ENCODE peak calls at places on chromosome 3, in eight cellular contexts. One of them, this sample, is unnamed.
A peak's percentile ranks its signal among the peaks of the same experiment; 100 is the strongest.

GRCh38 chr3:196740476-196741400 is 1.1 kb downstream of the PAK2 start:
- DNase-seq in astrocyte: peak; percentile 48
- DNase-seq in heart right ventricle: no peak
- DNase-seq in DND-41: peak; percentile 22
- DNase-seq in tibial artery: no peak
- DNase-seq in neural progenitor cell: peak; percentile 69
- DNase-seq in IMR-90: peak; percentile 56
- DNase-seq in body of pancreas: no peak
- DNase-seq in this sample: peak; percentile 60

GRCh38 chr3:34361921-34362320 is 563.5 kb downstream of the PDCD6IP start:
- DNase-seq in tibial artery: no peak
- DNase-seq in body of pancreas: no peak
- DNase-seq in IMR-90: no peak
- DNase-seq in neural progenitor cell: no peak
- DNase-seq in astrocyte: no peak
- DNase-seq in heart right ventricle: no peak
- DNase-seq in DND-41: no peak
- DNase-seq in this sample: no peak

GRCh38 chr3:101629219-101629618 is 47.7 kb downstream of the ZBTB11 start:
- DNase-seq in tibial artery: no peak
- DNase-seq in heart right ventricle: no peak
- DNase-seq in IMR-90: no peak
- DNase-seq in astrocyte: no peak
- DNase-seq in DND-41: no peak
- DNase-seq in neural progenitor cell: no peak
- DNase-seq in body of pancreas: no peak
- DNase-seq in this sample: no peak

GRCh38 chr3:100538339-100538706 is 45.9 kb downstream of the TMEM45A start:
- DNase-seq in neural progenitor cell: no peak
- DNase-seq in IMR-90: peak; percentile 56
- DNase-seq in astrocyte: no peak
- DNase-seq in tibial artery: no peak
- DNase-seq in body of pancreas: no peak
- DNase-seq in heart right ventricle: no peak
- DNase-seq in DND-41: no peak
- DNase-seq in this sample: no peak

GRCh38 chr3:184907941-184908649 is 96.1 kb downstream of the VPS8 start:
- DNase-seq in body of pancreas: no peak
- DNase-seq in astrocyte: no peak
- DNase-seq in DND-41: no peak
- DNase-seq in IMR-90: no peak
- DNase-seq in tibial artery: no peak
- DNase-seq in neural progenitor cell: peak; percentile 36
- DNase-seq in heart right ventricle: peak; percentile 17
- DNase-seq in this sample: no peak

GRCh38 chr3:112688819-112689218 is 47.9 kb upstream of the CCDC80 start:
- DNase-seq in heart right ventricle: no peak
- DNase-seq in neural progenitor cell: no peak
- DNase-seq in tibial artery: no peak
- DNase-seq in body of pancreas: no peak
- DNase-seq in DND-41: no peak
- DNase-seq in IMR-90: no peak
- DNase-seq in astrocyte: peak; percentile 52
- DNase-seq in this sample: no peak

GRCh38 chr3:187967982-187968381 is 186.0 kb upstream of the LPP start:
- DNase-seq in IMR-90: peak; percentile 45
- DNase-seq in body of pancreas: no peak
- DNase-seq in heart right ventricle: no peak
- DNase-seq in tibial artery: no peak
- DNase-seq in DND-41: no peak
- DNase-seq in neural progenitor cell: no peak
- DNase-seq in astrocyte: no peak
- DNase-seq in this sample: no peak

GRCh38 chr3:141399979-141400971 is 32.0 kb downstream of the ZBTB38 start:
- DNase-seq in heart right ventricle: no peak
- DNase-seq in astrocyte: no peak
- DNase-seq in IMR-90: no peak
- DNase-seq in tibial artery: no peak
- DNase-seq in body of pancreas: no peak
- DNase-seq in DND-41: no peak
- DNase-seq in neural progenitor cell: peak; percentile 64
- DNase-seq in this sample: no peak

GRCh38 chr3:149610351-149611105 is 47.3 kb downstream of the WWTR1 start:
- DNase-seq in tibial artery: peak; percentile 72
- DNase-seq in neural progenitor cell: no peak
- DNase-seq in IMR-90: peak; percentile 50
- DNase-seq in DND-41: no peak
- DNase-seq in astrocyte: no peak
- DNase-seq in body of pancreas: no peak
- DNase-seq in heart right ventricle: peak; percentile 45
- DNase-seq in this sample: no peak

GRCh38 chr3:144553301-144553700 is 581.7 kb downstream of the DIPK2A start:
- DNase-seq in heart right ventricle: no peak
- DNase-seq in body of pancreas: no peak
- DNase-seq in IMR-90: no peak
- DNase-seq in neural progenitor cell: peak; percentile 27
- DNase-seq in astrocyte: no peak
- DNase-seq in tibial artery: no peak
- DNase-seq in DND-41: no peak
- DNase-seq in this sample: no peak

GRCh38 chr3:16090013-16090412 is 84.5 kb upstream of the GALNT15 start:
- DNase-seq in IMR-90: peak; percentile 99
- DNase-seq in heart right ventricle: no peak
- DNase-seq in neural progenitor cell: no peak
- DNase-seq in body of pancreas: no peak
- DNase-seq in astrocyte: peak; percentile 99
- DNase-seq in DND-41: no peak
- DNase-seq in tibial artery: no peak
- DNase-seq in this sample: no peak

GRCh38 chr3:31546725-31547124 is 14.0 kb downstream of the STT3B start:
- DNase-seq in body of pancreas: no peak
- DNase-seq in heart right ventricle: no peak
- DNase-seq in DND-41: no peak
- DNase-seq in neural progenitor cell: no peak
- DNase-seq in astrocyte: no peak
- DNase-seq in tibial artery: no peak
- DNase-seq in IMR-90: no peak
- DNase-seq in this sample: no peak

DNA sequence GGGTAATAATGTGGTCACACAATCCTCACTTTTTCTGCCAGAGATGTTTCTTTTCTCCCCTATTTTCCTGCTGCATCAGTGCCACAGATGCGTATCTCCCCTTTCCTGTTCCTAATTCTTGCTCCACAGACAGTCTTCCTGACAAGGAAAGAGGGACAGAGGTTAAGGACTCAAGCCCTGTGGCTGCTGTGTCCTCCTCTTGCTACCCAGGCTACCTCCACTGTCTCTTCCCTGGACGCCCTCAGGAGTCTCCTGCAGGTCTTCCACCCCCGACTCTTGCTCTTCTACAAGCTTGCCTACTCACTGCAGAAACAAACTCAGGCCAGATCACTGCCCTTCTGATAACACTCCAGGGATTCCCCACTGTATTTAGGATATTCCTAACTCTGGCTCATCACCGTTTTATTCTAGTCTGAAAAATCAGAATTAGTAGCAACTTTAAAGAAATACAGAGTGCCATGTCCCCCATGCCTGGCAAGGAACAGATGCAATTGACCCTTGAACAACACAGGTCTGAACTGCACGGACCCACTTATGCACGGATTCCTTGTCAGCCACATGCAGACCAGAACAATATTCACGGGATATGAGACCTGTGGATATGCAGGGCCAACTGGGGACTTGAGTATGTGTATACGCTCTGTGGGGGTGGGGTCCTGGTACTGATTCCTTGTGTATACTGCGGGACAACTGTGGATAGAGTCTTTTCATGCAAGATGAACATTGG is 151.8 kb downstream of the GHSR start:
- DNase-seq in IMR-90: no peak
- DNase-seq in astrocyte: no peak
- DNase-seq in DND-41: no peak
- DNase-seq in body of pancreas: no peak
- DNase-seq in tibial artery: no peak
- DNase-seq in neural progenitor cell: no peak
- DNase-seq in heart right ventricle: no peak
- DNase-seq in this sample: no peak
- H3K27ac ChIP-seq in IMR-90: no peak overlapping the region
- H3K27ac ChIP-seq in astrocyte: no peak overlapping the region
- H3K27ac ChIP-seq in DND-41: no peak overlapping the region
- H3K27ac ChIP-seq in body of pancreas: no peak overlapping the region
- H3K27ac ChIP-seq in tibial artery: no peak overlapping the region
- H3K27ac ChIP-seq in neural progenitor cell: no peak overlapping the region
- H3K27ac ChIP-seq in heart right ventricle: no peak overlapping the region
- H3K27ac ChIP-seq in this sample: no peak overlapping the region

DNA sequence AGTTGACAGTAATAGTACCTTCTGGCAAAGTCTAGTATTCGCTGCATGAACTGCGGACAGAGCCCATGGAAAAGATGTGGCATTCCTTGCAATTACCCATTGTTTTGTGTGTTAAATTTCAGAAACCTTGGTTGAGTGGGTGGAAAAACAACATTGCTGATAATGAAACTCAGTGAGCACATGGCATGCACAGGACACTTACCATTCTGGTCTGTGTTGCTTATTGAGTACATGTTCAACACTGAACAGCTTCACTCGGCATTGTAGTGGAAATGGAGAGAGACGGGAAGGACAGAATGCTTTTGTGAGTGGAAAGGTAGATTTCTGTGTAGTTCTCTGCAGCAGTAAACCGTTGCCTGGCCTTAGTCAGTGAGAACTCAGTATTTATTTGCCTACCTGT is 165.3 kb downstream of the FNDC3B start:
- DNase-seq in neural progenitor cell: no peak
- DNase-seq in DND-41: no peak
- DNase-seq in IMR-90: no peak
- DNase-seq in body of pancreas: no peak
- DNase-seq in tibial artery: no peak
- DNase-seq in astrocyte: peak; percentile 55
- DNase-seq in heart right ventricle: no peak
- DNase-seq in this sample: no peak
- H3K4me1 ChIP-seq in neural progenitor cell: peaks cover 25% of the 10 kb centered on the region
- H3K4me1 ChIP-seq in DND-41: no peaks in the 10 kb centered on the region
- H3K4me1 ChIP-seq in IMR-90: peaks cover 27% of the 10 kb centered on the region
- H3K4me1 ChIP-seq in body of pancreas: peaks cover 69% of the 10 kb centered on the region
- H3K4me1 ChIP-seq in tibial artery: no peaks in the 10 kb centered on the region
- H3K4me1 ChIP-seq in astrocyte: peaks cover 71% of the 10 kb centered on the region
- H3K4me1 ChIP-seq in heart right ventricle: peaks cover 11% of the 10 kb centered on the region
- H3K4me1 ChIP-seq in this sample: no peaks in the 10 kb centered on the region

DNA sequence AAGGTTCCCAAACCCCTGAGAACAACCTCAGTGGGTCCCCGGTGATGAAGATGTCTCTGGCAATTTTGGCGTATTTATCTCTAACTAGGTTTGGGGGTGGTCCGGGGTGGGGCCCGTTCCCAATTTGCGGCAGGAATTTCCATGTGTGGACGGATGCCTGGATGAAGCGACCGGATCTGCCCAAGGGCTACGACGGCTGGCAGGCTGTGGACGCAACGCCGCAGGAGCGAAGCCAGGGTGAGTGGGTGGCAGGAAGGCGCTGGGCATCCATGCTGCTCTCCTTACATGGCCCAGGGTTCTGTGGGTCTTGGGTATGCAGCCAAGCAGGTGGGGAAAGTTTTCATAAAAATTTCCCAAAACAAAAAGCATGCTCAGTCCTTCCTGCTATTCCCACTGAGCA is 29.3 kb downstream of the TGM4 start:
- DNase-seq in DND-41: no peak
- DNase-seq in body of pancreas: no peak
- DNase-seq in neural progenitor cell: no peak
- DNase-seq in heart right ventricle: no peak
- DNase-seq in IMR-90: no peak
- DNase-seq in tibial artery: no peak
- DNase-seq in astrocyte: no peak
- DNase-seq in this sample: no peak
- H3K36me3 ChIP-seq in DND-41: no peaks in the 10 kb centered on the region
- H3K36me3 ChIP-seq in body of pancreas: no peaks in the 10 kb centered on the region
- H3K36me3 ChIP-seq in neural progenitor cell: no peaks in the 10 kb centered on the region
- H3K36me3 ChIP-seq in heart right ventricle: no peaks in the 10 kb centered on the region
- H3K36me3 ChIP-seq in IMR-90: no peaks in the 10 kb centered on the region
- H3K36me3 ChIP-seq in tibial artery: no peaks in the 10 kb centered on the region
- H3K36me3 ChIP-seq in astrocyte: no peaks in the 10 kb centered on the region
- H3K36me3 ChIP-seq in this sample: no peaks in the 10 kb centered on the region

DNA sequence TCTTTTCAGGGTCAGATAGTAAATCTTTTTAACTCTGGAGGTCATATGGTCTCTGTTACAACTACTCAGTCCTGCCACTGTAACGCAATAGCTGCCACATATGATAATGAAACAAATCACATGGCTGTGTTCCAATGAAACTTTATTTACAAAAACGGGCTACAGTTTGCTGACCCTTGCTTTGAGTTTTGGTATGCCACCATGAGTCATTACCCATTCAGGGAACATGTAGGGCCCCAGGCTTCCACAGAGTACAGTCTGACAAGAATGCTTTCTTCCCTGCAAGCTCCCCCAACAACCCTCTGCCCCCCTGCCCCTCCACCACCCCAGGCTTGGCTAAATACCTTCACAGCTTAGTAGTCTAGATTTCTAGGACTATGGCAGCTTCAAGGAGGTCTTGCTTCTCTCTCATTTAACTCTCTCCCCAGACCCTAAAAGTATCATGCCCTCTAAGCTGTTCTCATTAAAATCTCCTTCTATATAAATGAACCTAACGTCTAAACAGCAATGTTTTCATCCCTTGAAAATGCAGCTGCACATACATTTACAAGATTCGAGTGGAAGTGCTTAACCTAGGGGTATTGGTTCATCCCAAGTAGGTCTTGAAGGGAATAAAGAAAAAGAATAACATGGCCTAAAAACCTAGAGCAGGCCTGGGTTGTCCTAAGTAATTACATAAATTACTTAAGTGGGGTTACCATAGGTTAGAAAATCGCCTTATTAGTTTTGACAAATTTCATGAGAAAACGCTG is 117.8 kb upstream of the PRICKLE2 start:
- DNase-seq in IMR-90: peak; percentile 92
- DNase-seq in astrocyte: peak; percentile 88
- DNase-seq in body of pancreas: no peak
- DNase-seq in DND-41: no peak
- DNase-seq in neural progenitor cell: peak; percentile 40
- DNase-seq in heart right ventricle: no peak
- DNase-seq in tibial artery: no peak
- DNase-seq in this sample: no peak
- H3K27ac ChIP-seq in IMR-90: peak overlapping the region; percentile 72
- H3K27ac ChIP-seq in astrocyte: peak overlapping the region; percentile 97
- H3K27ac ChIP-seq in body of pancreas: no peak overlapping the region
- H3K27ac ChIP-seq in DND-41: no peak overlapping the region
- H3K27ac ChIP-seq in neural progenitor cell: no peak overlapping the region
- H3K27ac ChIP-seq in heart right ventricle: no peak overlapping the region
- H3K27ac ChIP-seq in tibial artery: no peak overlapping the region
- H3K27ac ChIP-seq in this sample: no peak overlapping the region

GRCh38 chr3:66162766-66163165 is 58.0 kb upstream of the SLC25A26 start:
- DNase-seq in tibial artery: no peak
- DNase-seq in IMR-90: no peak
- DNase-seq in heart right ventricle: no peak
- DNase-seq in body of pancreas: no peak
- DNase-seq in neural progenitor cell: no peak
- DNase-seq in DND-41: no peak
- DNase-seq in astrocyte: no peak
- DNase-seq in this sample: no peak
- H3K4me1 ChIP-seq in tibial artery: no peaks in the 10 kb centered on the region
- H3K4me1 ChIP-seq in IMR-90: no peaks in the 10 kb centered on the region
- H3K4me1 ChIP-seq in heart right ventricle: no peaks in the 10 kb centered on the region
- H3K4me1 ChIP-seq in body of pancreas: no peaks in the 10 kb centered on the region
- H3K4me1 ChIP-seq in neural progenitor cell: no peaks in the 10 kb centered on the region
- H3K4me1 ChIP-seq in DND-41: no peaks in the 10 kb centered on the region
- H3K4me1 ChIP-seq in astrocyte: no peaks in the 10 kb centered on the region
- H3K4me1 ChIP-seq in this sample: no peaks in the 10 kb centered on the region

GRCh38 chr3:129672412-129672811 is 65.9 kb upstream of the PLXND1 start:
- DNase-seq in tibial artery: no peak
- DNase-seq in DND-41: no peak
- DNase-seq in heart right ventricle: no peak
- DNase-seq in body of pancreas: no peak
- DNase-seq in neural progenitor cell: no peak
- DNase-seq in astrocyte: no peak
- DNase-seq in IMR-90: no peak
- DNase-seq in this sample: no peak
- H3K36me3 ChIP-seq in tibial artery: peaks cover 12% of the 10 kb centered on the region
- H3K36me3 ChIP-seq in DND-41: peaks cover 9% of the 10 kb centered on the region
- H3K36me3 ChIP-seq in heart right ventricle: no peaks in the 10 kb centered on the region
- H3K36me3 ChIP-seq in body of pancreas: no peaks in the 10 kb centered on the region
- H3K36me3 ChIP-seq in neural progenitor cell: peaks cover 7% of the 10 kb centered on the region
- H3K36me3 ChIP-seq in astrocyte: peaks cover 4% of the 10 kb centered on the region
- H3K36me3 ChIP-seq in IMR-90: peaks cover 9% of the 10 kb centered on the region
- H3K36me3 ChIP-seq in this sample: no peaks in the 10 kb centered on the region

This sample was measured in CD4-positive, alpha-beta memory T cell.